ENCODE peak calls at places on chromosomes 4 and X, in six cellular contexts. W, G, S, N, K and B are unnamed samples.

GRCh38 chr4:40475609-40476008 is 140.5 kb downstream of the CHRNA9 start:
- DNase-seq in W (peak; percentile 34), G (peak; percentile 65), S (no peak), N (no peak), K (no peak), B (no peak)

GRCh38 chrX:129653181-129653984 is 1.4 kb downstream of the APLN start:
- DNase-seq in W (no peak), G (no peak), S (no peak), N (no peak), K (no peak), B (no peak)

GRCh38 chrX:15215366-15215765 is 54.5 kb downstream of the ASB9 start:
- DNase-seq in W (no peak), G (no peak), S (no peak), N (no peak), K (no peak), B (no peak)

GRCh38 chr4:98653006-98653405 is 5.4 kb downstream of the TSPAN5 start:
- DNase-seq in W (no peak), G (no peak), S (no peak), N (no peak), K (no peak), B (no peak)

GRCh38 chrX:147875866-147876596 is 35.7 kb upstream of the FMR1 start:
- DNase-seq in W (no peak), G (peak; percentile 51), S (no peak), N (no peak), K (no peak), B (no peak)

GRCh38 chr4:138199568-138200235 is 42.4 kb downstream of the SLC7A11 start:
- DNase-seq in W (peak; percentile 67), G (peak; percentile 81), S (no peak), N (no peak), K (no peak), B (no peak)

GRCh38 chrX:39777623-39778025 is 320.1 kb downstream of the BCOR start:
- DNase-seq in W (no peak), G (no peak), S (no peak), N (no peak), K (no peak), B (no peak)

GRCh38 chr4:41545238-41545637 is 7.3 kb downstream of the LIMCH1 start:
- DNase-seq in W (no peak), G (no peak), S (no peak), N (no peak), K (no peak), B (no peak)

GRCh38 chrX:1874416-1874815 is 259.6 kb downstream of the ASMT start:
- DNase-seq in W (no peak), G (no peak), S (no peak), N (no peak), K (no peak), B (no peak)

GRCh38 chr4:128556756-128557155 is 252.7 kb upstream of the JADE1 start:
- DNase-seq in W (no peak), G (no peak), S (no peak), N (no peak), K (no peak), B (no peak)

GRCh38 chr4:159764343-159764952 is 661.6 kb downstream of the RAPGEF2 start:
- DNase-seq in W (peak; percentile 55), G (peak; percentile 71), S (peak; percentile 51), N (no peak), K (no peak), B (peak; percentile 22)

GRCh38 chr4:3318561-3319021 is 25.8 kb downstream of the RGS12 start:
- DNase-seq in W (no peak), G (no peak), S (no peak), N (no peak), K (no peak), B (no peak)

GRCh38 chrX:108735680-108736508 is 469 bp downstream of the IRS4 start:
- DNase-seq in W (peak; percentile 8), G (peak; percentile 19), S (no peak), N (no peak), K (no peak), B (peak; percentile 56)

GRCh38 chr4:108533245-108533844 is 87.0 kb upstream of the RPL34 start:
- DNase-seq in W (no peak), G (no peak), S (no peak), N (no peak), K (no peak), B (no peak)

GRCh38 chrX:77945910-77946309 is 23.5 kb downstream of the PGAM4 start:
- DNase-seq in W (no peak), G (no peak), S (no peak), N (no peak), K (no peak), B (no peak)

GRCh38 chr4:79823148-79823763 is 249.8 kb downstream of the ANTXR2 start:
- DNase-seq in W (no peak), G (peak; percentile 3), S (no peak), N (no peak), K (no peak), B (no peak)

GRCh38 chr4:179596621-179597020 is 2154.4 kb upstream of the AGA start:
- DNase-seq in W (no peak), G (no peak), S (no peak), N (no peak), K (no peak), B (no peak)

DNA sequence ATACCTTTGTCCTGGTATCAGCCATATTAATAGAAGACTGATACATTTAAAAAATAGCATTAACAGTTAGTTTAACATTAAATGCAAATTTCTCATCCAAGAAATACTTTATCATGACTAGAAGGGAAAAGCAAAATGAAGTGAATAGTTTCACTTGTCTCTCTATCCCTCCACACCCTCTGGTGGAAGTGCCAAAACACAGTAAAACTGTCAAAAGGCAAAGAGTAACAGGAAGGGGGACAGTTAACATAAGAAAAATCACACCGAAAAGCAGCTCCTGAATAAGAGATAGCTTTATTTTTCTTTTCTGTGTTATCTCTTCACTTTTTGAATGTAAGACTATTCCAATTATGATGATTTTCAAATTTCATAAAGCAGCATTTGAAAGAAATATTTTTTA is 187.2 kb downstream of the FBXW7 start:
- DNase-seq in W (no peak), G (no peak), S (no peak), N (no peak), K (no peak), B (no peak)
- TF ChIP-seq CTCF in W (no peak), G (peak; percentile 32), S (no peak), N (no peak), K (peak; percentile 73), B (peak; percentile 19)

GRCh38 chrX:83658731-83659130 is 150.6 kb downstream of the POU3F4 start:
- DNase-seq in W (no peak), G (no peak), S (no peak), N (no peak), K (no peak), B (no peak)
- TF ChIP-seq CTCF in W (no peak), G (no peak), S (peak; percentile 54), N (no peak), K (no peak), B (no peak)

GRCh38 chr4:6781113-6781512 is 1.4 kb upstream of the KIAA0232 start:
- DNase-seq in W (no peak), G (no peak), S (no peak), N (no peak), K (no peak), B (no peak)

GRCh38 chr4:6783111-6783981 is 819 bp downstream of the KIAA0232 start:
- DNase-seq in W (peak; percentile 85), G (peak; percentile 96), S (peak; percentile 93), N (peak; percentile 93), K (peak; percentile 89), B (peak; percentile 94)

GRCh38 chr4:6781561-6781960 is 966 bp upstream of the KIAA0232 start:
- DNase-seq in W (no peak), G (no peak), S (no peak), N (no peak), K (no peak), B (no peak)

GRCh38 chr4:6782846-6783110 is 251 bp downstream of the KIAA0232 start:
- DNase-seq in W (no peak), G (no peak), S (no peak), N (no peak), K (no peak), B (no peak)

GRCh38 chr4:6782147-6782845 is at the start of gene KIAA0232:
- DNase-seq in W (peak; percentile 92), G (peak; percentile 97), S (peak; percentile 94), N (peak; percentile 93), K (peak; percentile 90), B (peak; percentile 93)
- TF ChIP-seq CTCF in W (no peak), G (no peak), S (no peak), N (no peak), K (no peak), B (no peak)

GRCh38 chr4:19309365-19309764 is 942.3 kb upstream of the SLIT2 start:
- DNase-seq in W (no peak), G (peak; percentile 18), S (no peak), N (no peak), K (no peak), B (no peak)
- TF ChIP-seq CTCF in W (no peak), G (peak; percentile 43), S (peak; percentile 16), N (no peak), K (no peak), B (no peak)

DNA sequence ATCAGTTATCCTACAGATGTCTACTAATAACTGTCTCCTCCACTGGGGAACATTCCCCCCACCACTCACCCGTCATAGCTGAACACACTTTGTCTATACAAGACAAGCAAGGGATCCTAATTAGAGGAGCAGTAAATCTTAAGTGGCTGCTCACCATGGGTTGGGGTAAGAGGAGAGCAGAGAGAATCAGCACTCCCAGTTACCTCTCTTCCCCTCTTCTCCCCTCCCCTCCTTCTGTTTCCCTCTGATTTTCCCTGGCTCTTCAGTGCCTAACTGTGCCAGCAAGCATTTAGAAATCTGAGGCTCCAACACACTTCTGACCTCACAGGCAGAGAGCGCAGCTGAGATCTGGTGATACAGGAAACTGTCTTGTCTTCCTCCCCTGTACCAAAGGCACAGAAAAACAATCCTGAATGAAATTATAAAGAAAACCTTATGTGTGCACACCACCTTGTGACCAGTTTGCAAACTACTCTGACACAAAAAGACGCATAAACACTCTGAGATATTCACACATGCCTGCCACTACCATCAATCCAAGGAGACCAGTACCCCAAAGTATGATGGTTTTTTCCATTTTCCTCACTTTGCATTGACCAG is 82.5 kb upstream of the SMIM10 start:
- DNase-seq in W (no peak), G (peak; percentile 18), S (no peak), N (no peak), K (no peak), B (no peak)
- TF ChIP-seq CTCF in W (no peak), G (peak; percentile 33), S (no peak), N (no peak), K (peak; percentile 19), B (no peak)